ENCODE peak calls at places on chromosomes 16 and 17, in ten cellular contexts. One of them, this sample, is unnamed.

GRCh38 chr16:9135797-9136196 is 44.4 kb downstream of the HAPSTR1 start:
- DNase-seq in mesothelial cell of epicardium: no peak
- DNase-seq in choroid plexus epithelial cell: no peak
- DNase-seq in K562: peak; percentile 13
- DNase-seq in RWPE1: no peak
- DNase-seq in Caco-2: no peak
- DNase-seq in HCT116: no peak
- DNase-seq in HFFc6: no peak
- DNase-seq in lower leg skin: no peak
- DNase-seq in OCI-LY7: peak; percentile 82
- DNase-seq in this sample: no peak

GRCh38 chr17:55433029-55433628 is 11.5 kb upstream of the MMD start:
- DNase-seq in lower leg skin: no peak
- DNase-seq in mesothelial cell of epicardium: no peak
- DNase-seq in K562: no peak
- DNase-seq in RWPE1: peak; percentile 89
- DNase-seq in HCT116: peak; percentile 86
- DNase-seq in Caco-2: peak; percentile 83
- DNase-seq in OCI-LY7: no peak
- DNase-seq in choroid plexus epithelial cell: peak; percentile 59
- DNase-seq in HFFc6: no peak
- DNase-seq in this sample: no peak

GRCh38 chr17:82599674-82600661 is 48.3 kb downstream of the WDR45B start:
- DNase-seq in RWPE1: no peak
- DNase-seq in Caco-2: no peak
- DNase-seq in OCI-LY7: peak; percentile 54
- DNase-seq in K562: no peak
- DNase-seq in HCT116: no peak
- DNase-seq in lower leg skin: no peak
- DNase-seq in choroid plexus epithelial cell: no peak
- DNase-seq in HFFc6: no peak
- DNase-seq in mesothelial cell of epicardium: no peak
- DNase-seq in this sample: no peak

GRCh38 chr17:50918071-50918932 is 52.1 kb upstream of the TOB1 start:
- DNase-seq in lower leg skin: no peak
- DNase-seq in RWPE1: no peak
- DNase-seq in HFFc6: no peak
- DNase-seq in Caco-2: no peak
- DNase-seq in OCI-LY7: no peak
- DNase-seq in choroid plexus epithelial cell: no peak
- DNase-seq in mesothelial cell of epicardium: no peak
- DNase-seq in HCT116: no peak
- DNase-seq in K562: no peak
- DNase-seq in this sample: no peak

GRCh38 chr17:62109378-62109902 is 44.4 kb upstream of the MED13 start:
- DNase-seq in choroid plexus epithelial cell: peak; percentile 86
- DNase-seq in mesothelial cell of epicardium: no peak
- DNase-seq in Caco-2: peak; percentile 91
- DNase-seq in OCI-LY7: peak; percentile 72
- DNase-seq in K562: peak; percentile 86
- DNase-seq in HFFc6: peak; percentile 75
- DNase-seq in lower leg skin: no peak
- DNase-seq in HCT116: peak; percentile 95
- DNase-seq in RWPE1: peak; percentile 75
- DNase-seq in this sample: no peak

GRCh38 chr17:77492446-77493237 is 351.9 kb downstream of the SEC14L1 start:
- DNase-seq in HCT116: no peak
- DNase-seq in OCI-LY7: no peak
- DNase-seq in lower leg skin: no peak
- DNase-seq in RWPE1: no peak
- DNase-seq in choroid plexus epithelial cell: no peak
- DNase-seq in mesothelial cell of epicardium: no peak
- DNase-seq in K562: no peak
- DNase-seq in HFFc6: no peak
- DNase-seq in Caco-2: no peak
- DNase-seq in this sample: no peak

GRCh38 chr17:11996722-11997146 is 541 bp downstream of the ZNF18 start:
- DNase-seq in lower leg skin: peak; percentile 47
- DNase-seq in Caco-2: no peak
- DNase-seq in RWPE1: peak; percentile 31
- DNase-seq in OCI-LY7: peak; percentile 63
- DNase-seq in choroid plexus epithelial cell: peak; percentile 35
- DNase-seq in HFFc6: peak; percentile 48
- DNase-seq in HCT116: peak; percentile 13
- DNase-seq in mesothelial cell of epicardium: no peak
- DNase-seq in K562: peak; percentile 11
- DNase-seq in this sample: no peak

GRCh38 chr17:79796570-79797491 is at the start of gene CBX8:
- DNase-seq in OCI-LY7: peak; percentile 100
- DNase-seq in lower leg skin: peak; percentile 99
- DNase-seq in HCT116: peak; percentile 100
- DNase-seq in HFFc6: peak; percentile 99
- DNase-seq in K562: peak; percentile 96
- DNase-seq in choroid plexus epithelial cell: peak; percentile 100
- DNase-seq in RWPE1: peak; percentile 99
- DNase-seq in Caco-2: peak; percentile 100
- DNase-seq in mesothelial cell of epicardium: peak; percentile 100
- DNase-seq in this sample: peak; percentile 100

GRCh38 chr16:46620265-46621005 is 744 bp downstream of the SHCBP1 start:
- DNase-seq in Caco-2: no peak
- DNase-seq in OCI-LY7: peak; percentile 67
- DNase-seq in mesothelial cell of epicardium: no peak
- DNase-seq in HCT116: no peak
- DNase-seq in HFFc6: peak; percentile 13
- DNase-seq in choroid plexus epithelial cell: peak; percentile 10
- DNase-seq in lower leg skin: no peak
- DNase-seq in RWPE1: no peak
- DNase-seq in K562: peak; percentile 19
- DNase-seq in this sample: no peak

GRCh38 chr17:65531508-65532431 is 29.7 kb downstream of the AXIN2 start:
- DNase-seq in lower leg skin: no peak
- DNase-seq in K562: no peak
- DNase-seq in OCI-LY7: no peak
- DNase-seq in RWPE1: no peak
- DNase-seq in HCT116: no peak
- DNase-seq in HFFc6: no peak
- DNase-seq in mesothelial cell of epicardium: no peak
- DNase-seq in Caco-2: peak; percentile 88
- DNase-seq in choroid plexus epithelial cell: peak; percentile 84
- DNase-seq in this sample: no peak
- TF ChIP-seq CTCF in lower leg skin: no peak
- TF ChIP-seq CTCF in K562: no peak
- TF ChIP-seq CTCF in OCI-LY7: no peak
- TF ChIP-seq CTCF in RWPE1: no peak
- TF ChIP-seq CTCF in HCT116: no peak
- TF ChIP-seq CTCF in HFFc6: peak; percentile 54
- TF ChIP-seq CTCF in mesothelial cell of epicardium: peak; percentile 59
- TF ChIP-seq CTCF in Caco-2: peak; percentile 41
- TF ChIP-seq CTCF in choroid plexus epithelial cell: peak; percentile 43
- TF ChIP-seq CTCF in this sample: peak; percentile 71

GRCh38 chr16:77784441-77785356 is 3.7 kb upstream of the VAT1L start:
- DNase-seq in lower leg skin: no peak
- DNase-seq in Caco-2: no peak
- DNase-seq in OCI-LY7: no peak
- DNase-seq in K562: no peak
- DNase-seq in HCT116: no peak
- DNase-seq in RWPE1: no peak
- DNase-seq in choroid plexus epithelial cell: peak; percentile 44
- DNase-seq in mesothelial cell of epicardium: no peak
- DNase-seq in HFFc6: no peak
- DNase-seq in this sample: no peak

GRCh38 chr16:77781091-77781490 is 7.3 kb upstream of the VAT1L start:
- DNase-seq in choroid plexus epithelial cell: no peak
- DNase-seq in HFFc6: no peak
- DNase-seq in mesothelial cell of epicardium: no peak
- DNase-seq in RWPE1: no peak
- DNase-seq in Caco-2: no peak
- DNase-seq in lower leg skin: no peak
- DNase-seq in OCI-LY7: no peak
- DNase-seq in HCT116: no peak
- DNase-seq in K562: no peak
- DNase-seq in this sample: no peak

GRCh38 chr16:77780378-77780837 is 8.0 kb upstream of the VAT1L start:
- DNase-seq in mesothelial cell of epicardium: no peak
- DNase-seq in HFFc6: peak; percentile 24
- DNase-seq in choroid plexus epithelial cell: peak; percentile 93
- DNase-seq in HCT116: peak; percentile 10
- DNase-seq in K562: no peak
- DNase-seq in Caco-2: no peak
- DNase-seq in RWPE1: peak; percentile 74
- DNase-seq in OCI-LY7: no peak
- DNase-seq in lower leg skin: no peak
- DNase-seq in this sample: no peak

GRCh38 chr16:77785365-77785764 is 3.0 kb upstream of the VAT1L start:
- DNase-seq in RWPE1: no peak
- DNase-seq in OCI-LY7: no peak
- DNase-seq in lower leg skin: no peak
- DNase-seq in mesothelial cell of epicardium: no peak
- DNase-seq in HCT116: no peak
- DNase-seq in HFFc6: no peak
- DNase-seq in Caco-2: no peak
- DNase-seq in K562: no peak
- DNase-seq in choroid plexus epithelial cell: no peak
- DNase-seq in this sample: no peak

GRCh38 chr16:77782694-77783093 is 5.7 kb upstream of the VAT1L start:
- DNase-seq in choroid plexus epithelial cell: peak; percentile 64
- DNase-seq in RWPE1: no peak
- DNase-seq in OCI-LY7: peak; percentile 3
- DNase-seq in mesothelial cell of epicardium: no peak
- DNase-seq in lower leg skin: no peak
- DNase-seq in Caco-2: peak; percentile 14
- DNase-seq in HFFc6: no peak
- DNase-seq in HCT116: peak; percentile 7
- DNase-seq in K562: no peak
- DNase-seq in this sample: no peak
- TF ChIP-seq CTCF in choroid plexus epithelial cell: peak; percentile 69
- TF ChIP-seq CTCF in RWPE1: no peak
- TF ChIP-seq CTCF in OCI-LY7: peak; percentile 67
- TF ChIP-seq CTCF in mesothelial cell of epicardium: peak; percentile 13
- TF ChIP-seq CTCF in lower leg skin: no peak
- TF ChIP-seq CTCF in Caco-2: peak; percentile 40
- TF ChIP-seq CTCF in HFFc6: peak; percentile 22
- TF ChIP-seq CTCF in HCT116: peak; percentile 34
- TF ChIP-seq CTCF in K562: peak; percentile 43
- TF ChIP-seq CTCF in this sample: peak; percentile 40

GRCh38 chr16:4263504-4264436 is 9.1 kb downstream of the TFAP4 start:
- DNase-seq in HFFc6: peak; percentile 77
- DNase-seq in mesothelial cell of epicardium: peak; percentile 71
- DNase-seq in RWPE1: peak; percentile 30
- DNase-seq in K562: peak; percentile 96
- DNase-seq in choroid plexus epithelial cell: peak; percentile 89
- DNase-seq in Caco-2: peak; percentile 24
- DNase-seq in HCT116: peak; percentile 12
- DNase-seq in OCI-LY7: peak; percentile 30
- DNase-seq in lower leg skin: peak; percentile 71
- DNase-seq in this sample: peak; percentile 86
- TF ChIP-seq CTCF in HFFc6: no peak
- TF ChIP-seq CTCF in mesothelial cell of epicardium: no peak
- TF ChIP-seq CTCF in RWPE1: no peak
- TF ChIP-seq CTCF in K562: peak; percentile 40
- TF ChIP-seq CTCF in choroid plexus epithelial cell: no peak
- TF ChIP-seq CTCF in Caco-2: no peak
- TF ChIP-seq CTCF in HCT116: peak; percentile 6
- TF ChIP-seq CTCF in OCI-LY7: no peak
- TF ChIP-seq CTCF in lower leg skin: no peak
- TF ChIP-seq CTCF in this sample: no peak

DNA sequence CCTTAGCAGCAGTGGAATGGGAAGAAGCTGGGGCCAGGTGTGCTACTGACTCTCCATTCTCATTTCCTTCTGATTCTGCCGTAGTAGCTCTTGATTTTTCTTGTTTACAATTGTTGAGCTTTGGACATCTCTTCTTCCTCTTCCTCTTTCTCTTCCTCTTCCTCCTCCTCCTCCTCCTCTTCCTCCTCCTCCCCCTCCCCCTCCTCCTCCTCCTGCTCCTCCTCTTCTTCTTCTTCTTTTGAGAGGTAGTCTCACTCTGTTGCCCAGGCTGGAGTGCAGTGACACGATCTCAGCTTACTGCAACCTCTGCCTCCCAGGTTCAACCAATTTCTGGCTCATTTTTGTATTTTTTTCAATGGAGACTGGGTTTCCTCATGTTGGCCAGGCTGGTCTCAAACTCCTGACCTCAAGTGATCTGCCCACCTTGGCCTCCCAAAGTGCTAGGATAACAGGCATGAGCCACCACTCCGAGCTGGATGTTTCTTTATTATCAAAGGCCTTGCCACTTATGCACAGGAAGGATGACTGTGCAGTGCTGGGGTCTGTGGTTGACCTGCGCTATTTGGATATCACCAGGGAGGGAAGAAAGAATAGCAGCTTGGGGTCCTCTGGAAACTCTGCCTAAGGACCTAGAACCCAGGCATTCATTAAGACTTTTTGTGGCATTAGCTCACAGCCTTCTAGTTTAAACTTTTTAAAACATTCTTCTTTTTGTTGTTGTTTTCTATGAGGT is 127.8 kb upstream of the KCNJ16 start:
- DNase-seq in Caco-2: no peak
- DNase-seq in HFFc6: no peak
- DNase-seq in mesothelial cell of epicardium: no peak
- DNase-seq in RWPE1: no peak
- DNase-seq in lower leg skin: no peak
- DNase-seq in choroid plexus epithelial cell: peak; percentile 51
- DNase-seq in HCT116: no peak
- DNase-seq in K562: no peak
- DNase-seq in OCI-LY7: no peak
- DNase-seq in this sample: no peak
- TF ChIP-seq CTCF in Caco-2: no peak
- TF ChIP-seq CTCF in HFFc6: no peak
- TF ChIP-seq CTCF in mesothelial cell of epicardium: no peak
- TF ChIP-seq CTCF in RWPE1: no peak
- TF ChIP-seq CTCF in lower leg skin: no peak
- TF ChIP-seq CTCF in choroid plexus epithelial cell: no peak
- TF ChIP-seq CTCF in HCT116: no peak
- TF ChIP-seq CTCF in K562: no peak
- TF ChIP-seq CTCF in OCI-LY7: no peak
- TF ChIP-seq CTCF in this sample: no peak

GRCh38 chr17:59440757-59441458 is 109.5 kb downstream of the YPEL2 start:
- DNase-seq in mesothelial cell of epicardium: peak; percentile 87
- DNase-seq in HCT116: peak; percentile 93
- DNase-seq in RWPE1: peak; percentile 77
- DNase-seq in choroid plexus epithelial cell: peak; percentile 95
- DNase-seq in OCI-LY7: peak; percentile 90
- DNase-seq in lower leg skin: peak; percentile 94
- DNase-seq in HFFc6: peak; percentile 86
- DNase-seq in Caco-2: peak; percentile 89
- DNase-seq in K562: peak; percentile 77
- DNase-seq in this sample: peak; percentile 86
- TF ChIP-seq CTCF in mesothelial cell of epicardium: peak; percentile 74
- TF ChIP-seq CTCF in HCT116: peak; percentile 97
- TF ChIP-seq CTCF in RWPE1: peak; percentile 89
- TF ChIP-seq CTCF in choroid plexus epithelial cell: peak; percentile 90
- TF ChIP-seq CTCF in OCI-LY7: peak; percentile 95
- TF ChIP-seq CTCF in lower leg skin: no peak
- TF ChIP-seq CTCF in HFFc6: peak; percentile 95
- TF ChIP-seq CTCF in Caco-2: peak; percentile 90
- TF ChIP-seq CTCF in K562: peak; percentile 92
- TF ChIP-seq CTCF in this sample: peak; percentile 92

DNA sequence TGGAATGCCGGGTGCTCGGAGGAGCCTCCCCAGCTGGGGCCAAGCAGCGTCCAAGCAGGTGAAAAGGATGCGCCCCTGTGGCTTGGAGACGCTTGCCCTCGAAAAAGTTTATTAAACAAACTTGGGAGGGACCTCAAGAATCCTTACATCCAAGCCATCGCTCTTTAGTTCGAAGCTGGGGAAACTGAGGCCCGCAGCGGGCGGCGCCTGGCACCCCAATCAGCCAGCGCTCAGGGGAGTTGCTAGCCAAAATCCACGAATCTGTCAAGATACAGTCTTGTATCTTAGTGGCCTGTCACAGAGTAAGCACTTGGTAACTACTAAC is 553 bp upstream of the B9D1 start:
- DNase-seq in choroid plexus epithelial cell: no peak
- DNase-seq in mesothelial cell of epicardium: no peak
- DNase-seq in Caco-2: no peak
- DNase-seq in RWPE1: no peak
- DNase-seq in HCT116: no peak
- DNase-seq in K562: no peak
- DNase-seq in lower leg skin: no peak
- DNase-seq in HFFc6: no peak
- DNase-seq in OCI-LY7: no peak
- DNase-seq in this sample: no peak
- TF ChIP-seq CTCF in choroid plexus epithelial cell: no peak
- TF ChIP-seq CTCF in mesothelial cell of epicardium: peak; percentile 43
- TF ChIP-seq CTCF in Caco-2: no peak
- TF ChIP-seq CTCF in RWPE1: peak; percentile 62
- TF ChIP-seq CTCF in HCT116: no peak
- TF ChIP-seq CTCF in K562: no peak
- TF ChIP-seq CTCF in lower leg skin: no peak
- TF ChIP-seq CTCF in HFFc6: peak; percentile 52
- TF ChIP-seq CTCF in OCI-LY7: peak; percentile 55
- TF ChIP-seq CTCF in this sample: no peak

This sample was measured in type B pancreatic cell.